ENCODE peak calls at places on chromosomes 7 and 10, in four cellular contexts. S, A, N and D are unnamed samples.

GRCh38 chr7:38461887-38462286 is 169.3 kb downstream of the AMPH start:
- DNase-seq in N (no peak), A (no peak), S (no peak), D (no peak)

GRCh38 chr7:157876469-157877285 is 539.9 kb downstream of the DNAJB6 start:
- DNase-seq in N (no peak), S (no peak), A (no peak), D (no peak)

GRCh38 chr10:1393481-1393880 is 337.3 kb downstream of the WDR37 start:
- DNase-seq in A (no peak), S (no peak), N (no peak), D (peak; percentile 27)

GRCh38 chr10:64115913-64116643 is 594.9 kb downstream of the REEP3 start:
- DNase-seq in S (no peak), A (no peak), N (no peak), D (no peak)

GRCh38 chr10:620971-621370 is 68.5 kb downstream of the DIP2C start:
- DNase-seq in A (no peak), N (no peak), S (no peak), D (no peak)

GRCh38 chr10:70267161-70267933 is 16.5 kb downstream of the NPFFR1 start:
- DNase-seq in A (no peak), N (peak; percentile 41), S (no peak), D (peak; percentile 22)

GRCh38 chr10:128103229-128103714 is 23.0 kb downstream of the MKI67 start:
- DNase-seq in S (no peak), N (no peak), A (no peak), D (no peak)

GRCh38 chr10:97580421-97581367 is 3.5 kb upstream of the HOGA1 start:
- DNase-seq in A (no peak), S (no peak), N (no peak), D (no peak)

GRCh38 chr10:34875061-34875460 is 60.0 kb upstream of the PARD3 start:
- DNase-seq in S (no peak), N (no peak), A (no peak), D (no peak)

GRCh38 chr10:11272915-11273389 is 255.3 kb downstream of the CELF2 start:
- DNase-seq in A (no peak), S (peak; percentile 33), N (no peak), D (no peak)

GRCh38 chr10:101858723-101859500 is 15.3 kb upstream of the KCNIP2 start:
- DNase-seq in N (no peak), A (no peak), S (no peak), D (no peak)

GRCh38 chr10:123068098-123068853 is 59.5 kb downstream of the ACADSB start:
- DNase-seq in S (no peak), A (no peak), N (no peak), D (no peak)

GRCh38 chr7:138907438-138907837 is 73.8 kb downstream of the KIAA1549 start:
- DNase-seq in A (no peak), N (no peak), S (no peak), D (no peak)

GRCh38 chr7:133114519-133114918 is 32.6 kb upstream of the CHCHD3 start:
- DNase-seq in A (no peak), N (no peak), S (no peak), D (no peak)

GRCh38 chr7:584820-585219 is 65.2 kb upstream of the PDGFA start:
- DNase-seq in S (no peak), A (no peak), N (no peak), D (no peak)

GRCh38 chr7:121002-121401 is 71.4 kb upstream of the FAM20C start:
- DNase-seq in A (no peak), N (no peak), S (no peak), D (no peak)

GRCh38 chr7:140269004-140269638 is 92.3 kb upstream of the KDM7A start:
- DNase-seq in A (no peak), S (no peak), N (no peak), D (no peak)

GRCh38 chr7:94562525-94562924 is 52.9 kb downstream of the CASD1 start:
- DNase-seq in N (no peak), S (no peak), A (no peak), D (no peak)

GRCh38 chr7:57820477-57820876 is 370.5 kb downstream of the ZNF716 start:
- DNase-seq in A (no peak), S (no peak), N (no peak), D (no peak)

GRCh38 chr7:17971392-17971791 is 31.1 kb upstream of the SNX13 start:
- DNase-seq in S (no peak), N (no peak), A (no peak), D (no peak)

GRCh38 chr10:67816719-67817118 is 21.3 kb downstream of the DNAJC12 start:
- DNase-seq in N (no peak), S (no peak), A (no peak), D (no peak)

GRCh38 chr7:41881313-41882130 is 178.6 kb upstream of the INHBA start:
- DNase-seq in N (no peak), A (no peak), S (peak; percentile 72), D (no peak)

GRCh38 chr7:107179326-107180163 is 10.7 kb downstream of the HBP1 start:
- DNase-seq in S (no peak), A (no peak), N (no peak), D (no peak)

GRCh38 chr7:135761751-135762488 is 13.3 kb upstream of the FAM180A start:
- DNase-seq in A (no peak), S (no peak), N (no peak), D (peak; percentile 80)

GRCh38 chr7:13800694-13801448 is 188.6 kb downstream of the ETV1 start:
- DNase-seq in S (no peak), A (no peak), N (no peak), D (no peak)

GRCh38 chr7:134014935-134015334 is 112.2 kb upstream of the LRGUK start:
- DNase-seq in S (no peak), A (no peak), N (no peak), D (no peak)

GRCh38 chr7:76343294-76343930 is 15.4 kb downstream of the YWHAG start:
- DNase-seq in A (no peak), N (no peak), S (no peak), D (no peak)

GRCh38 chr10:82162549-82163210 is 287.7 kb downstream of the NRG3 start:
- DNase-seq in N (no peak), A (no peak), S (no peak), D (no peak)